ENCODE peak calls at places on chromosomes 13 and 19, in five cellular contexts. E, W, N, T and V are unnamed samples.

GRCh38 chr19:57241181-57241580 is 749 bp downstream of the ZNF805 start:
- DNase-seq in T (no peak), W (peak; percentile 6), N (peak; percentile 39), E (no peak), V (no peak)

GRCh38 chr19:3536429-3537100 is 2.4 kb upstream of the TEKTIP1 start:
- DNase-seq in E (no peak), W (no peak), N (no peak), T (no peak), V (no peak)

GRCh38 chr19:40763963-40764362 is 11.4 kb upstream of the MIA start:
- DNase-seq in N (no peak), T (no peak), W (no peak), E (no peak), V (no peak)

GRCh38 chr19:19711934-19712828 is 20.7 kb downstream of the ZNF14 start:
- DNase-seq in E (no peak), W (no peak), N (no peak), T (no peak), V (no peak)

GRCh38 chr13:95248953-95249352 is 52.3 kb downstream of the ABCC4 start:
- DNase-seq in W (no peak), E (no peak), N (no peak), T (no peak), V (no peak)

GRCh38 chr13:75687145-75687763 is 51.1 kb downstream of the LMO7 start:
- DNase-seq in N (peak; percentile 59), T (no peak), W (peak; percentile 57), E (peak; percentile 27), V (no peak)

GRCh38 chr13:110340812-110341444 is 33.8 kb downstream of the COL4A2 start:
- DNase-seq in N (peak; percentile 89), T (peak; percentile 59), W (peak; percentile 91), E (no peak), V (peak; percentile 89)

GRCh38 chr19:46133101-46133627 is 8.7 kb upstream of the IGFL3 start:
- DNase-seq in T (no peak), W (peak; percentile 88), E (peak; percentile 90), N (peak; percentile 98), V (peak; percentile 71)

GRCh38 chr19:3471954-3472655 is 8.2 kb downstream of the SMIM24 start:
- DNase-seq in W (no peak), N (no peak), T (no peak), E (peak; percentile 52), V (no peak)

GRCh38 chr13:81305928-81306327 is 965.0 kb upstream of the SPRY2 start:
- DNase-seq in T (no peak), E (no peak), N (no peak), W (no peak), V (no peak)

GRCh38 chr19:19354007-19354406 is 33.4 kb downstream of the MAU2 start:
- DNase-seq in E (no peak), N (no peak), W (no peak), T (no peak), V (no peak)

GRCh38 chr13:31517599-31517998 is 221.7 kb upstream of the RXFP2 start:
- DNase-seq in T (no peak), W (no peak), E (no peak), N (no peak), V (no peak)